ENCODE peak calls at places on chromosomes 13 and 19, in five cellular contexts. One of them, this sample, is unnamed.

GRCh38 chr13:106911020-106911419 is 343.1 kb upstream of the ARGLU1 start:
- DNase-seq in upper lobe of right lung: no peak
- DNase-seq in transverse colon: no peak
- DNase-seq in endothelial cell of umbilical vein: no peak
- DNase-seq in AG04449: no peak
- DNase-seq in this sample: no peak

GRCh38 chr13:112818698-112819045 is 128.8 kb downstream of the ATP11A start:
- DNase-seq in AG04449: no peak
- DNase-seq in endothelial cell of umbilical vein: no peak
- DNase-seq in transverse colon: no peak
- DNase-seq in upper lobe of right lung: no peak
- DNase-seq in this sample: no peak

GRCh38 chr13:87941244-87941643 is 270.1 kb downstream of the SLITRK5 start:
- DNase-seq in upper lobe of right lung: no peak
- DNase-seq in transverse colon: no peak
- DNase-seq in endothelial cell of umbilical vein: no peak
- DNase-seq in AG04449: no peak
- DNase-seq in this sample: no peak

GRCh38 chr19:12985049-12985776 is 10.1 kb upstream of the NFIX start:
- DNase-seq in endothelial cell of umbilical vein: no peak
- DNase-seq in AG04449: no peak
- DNase-seq in transverse colon: peak
- DNase-seq in upper lobe of right lung: no peak
- DNase-seq in this sample: no peak

GRCh38 chr19:4678881-4679379 is 8.8 kb upstream of the MYDGF start:
- DNase-seq in AG04449: no peak
- DNase-seq in transverse colon: no peak
- DNase-seq in upper lobe of right lung: no peak
- DNase-seq in endothelial cell of umbilical vein: peak
- DNase-seq in this sample: peak

GRCh38 chr13:97335488-97336134 is 98.4 kb upstream of the RAP2A start:
- DNase-seq in AG04449: no peak
- DNase-seq in transverse colon: no peak
- DNase-seq in endothelial cell of umbilical vein: peak
- DNase-seq in upper lobe of right lung: no peak
- DNase-seq in this sample: no peak

GRCh38 chr19:55336101-55336500 is 3.6 kb upstream of the KMT5C start:
- DNase-seq in upper lobe of right lung: no peak
- DNase-seq in transverse colon: no peak
- DNase-seq in AG04449: no peak
- DNase-seq in endothelial cell of umbilical vein: no peak
- DNase-seq in this sample: no peak

GRCh38 chr19:16581971-16582343 is 9.7 kb upstream of the SLC35E1 start:
- DNase-seq in upper lobe of right lung: no peak
- DNase-seq in AG04449: no peak
- DNase-seq in transverse colon: no peak
- DNase-seq in endothelial cell of umbilical vein: no peak
- DNase-seq in this sample: no peak

GRCh38 chr19:4597278-4597974 is 37.9 kb upstream of the SEMA6B start:
- DNase-seq in transverse colon: no peak
- DNase-seq in AG04449: no peak
- DNase-seq in endothelial cell of umbilical vein: peak
- DNase-seq in upper lobe of right lung: no peak
- DNase-seq in this sample: no peak

GRCh38 chr13:26973946-26974345 is 197.7 kb downstream of the USP12 start:
- DNase-seq in upper lobe of right lung: no peak
- DNase-seq in endothelial cell of umbilical vein: no peak
- DNase-seq in AG04449: no peak
- DNase-seq in transverse colon: no peak
- DNase-seq in this sample: no peak

GRCh38 chr19:6220385-6221191 is 59.2 kb downstream of the MLLT1 start:
- DNase-seq in upper lobe of right lung: no peak
- DNase-seq in AG04449: no peak
- DNase-seq in endothelial cell of umbilical vein: no peak
- DNase-seq in transverse colon: peak
- DNase-seq in this sample: no peak

GRCh38 chr13:66528903-66529576 is 701.1 kb downstream of the PCDH9 start:
- DNase-seq in upper lobe of right lung: no peak
- DNase-seq in AG04449: no peak
- DNase-seq in transverse colon: no peak
- DNase-seq in endothelial cell of umbilical vein: no peak
- DNase-seq in this sample: peak

GRCh38 chr19:23309926-23310325 is 59.7 kb upstream of the ZNF724 start:
- DNase-seq in transverse colon: no peak
- DNase-seq in AG04449: no peak
- DNase-seq in upper lobe of right lung: no peak
- DNase-seq in endothelial cell of umbilical vein: no peak
- DNase-seq in this sample: no peak

GRCh38 chr19:48735031-48735615 is 5.3 kb downstream of the RASIP1 start:
- DNase-seq in AG04449: no peak
- DNase-seq in transverse colon: peak
- DNase-seq in upper lobe of right lung: no peak
- DNase-seq in endothelial cell of umbilical vein: no peak
- DNase-seq in this sample: peak

GRCh38 chr13:113291997-113292862 is 4.8 kb upstream of the LAMP1 start:
- DNase-seq in AG04449: no peak
- DNase-seq in endothelial cell of umbilical vein: peak
- DNase-seq in upper lobe of right lung: peak
- DNase-seq in transverse colon: no peak
- DNase-seq in this sample: peak

GRCh38 chr13:36345438-36346221 is 564 bp downstream of the SPART start:
- DNase-seq in transverse colon: peak
- DNase-seq in AG04449: no peak
- DNase-seq in endothelial cell of umbilical vein: peak
- DNase-seq in upper lobe of right lung: peak
- DNase-seq in this sample: peak

GRCh38 chr19:47232422-47233211 is 1.6 kb upstream of the BBC3 start:
- DNase-seq in AG04449: no peak
- DNase-seq in transverse colon: peak
- DNase-seq in endothelial cell of umbilical vein: peak
- DNase-seq in upper lobe of right lung: no peak
- DNase-seq in this sample: no peak

GRCh38 chr13:27954406-27954851 is 14.7 kb downstream of the CDX2 start:
- DNase-seq in transverse colon: peak
- DNase-seq in endothelial cell of umbilical vein: peak
- DNase-seq in AG04449: no peak
- DNase-seq in upper lobe of right lung: peak
- DNase-seq in this sample: no peak

GRCh38 chr19:19663292-19664120 is at the start of gene ATP13A1:
- DNase-seq in AG04449: peak
- DNase-seq in transverse colon: peak
- DNase-seq in upper lobe of right lung: peak
- DNase-seq in endothelial cell of umbilical vein: peak
- DNase-seq in this sample: peak
- TF ChIP-seq CTCF in AG04449: peak
- TF ChIP-seq CTCF in transverse colon: no peak
- TF ChIP-seq CTCF in upper lobe of right lung: peak
- TF ChIP-seq CTCF in endothelial cell of umbilical vein: no peak
- TF ChIP-seq CTCF in this sample: peak

GRCh38 chr13:111402441-111402840 is 82.0 kb downstream of the TEX29 start:
- DNase-seq in AG04449: no peak
- DNase-seq in endothelial cell of umbilical vein: no peak
- DNase-seq in transverse colon: no peak
- DNase-seq in upper lobe of right lung: peak
- DNase-seq in this sample: no peak
- TF ChIP-seq CTCF in AG04449: no peak
- TF ChIP-seq CTCF in endothelial cell of umbilical vein: no peak
- TF ChIP-seq CTCF in transverse colon: no peak
- TF ChIP-seq CTCF in upper lobe of right lung: no peak
- TF ChIP-seq CTCF in this sample: no peak

GRCh38 chr13:70623260-70623659 is 515.0 kb upstream of the KLHL1 start:
- DNase-seq in endothelial cell of umbilical vein: peak
- DNase-seq in AG04449: no peak
- DNase-seq in upper lobe of right lung: no peak
- DNase-seq in transverse colon: no peak
- DNase-seq in this sample: peak
- TF ChIP-seq CTCF in endothelial cell of umbilical vein: no peak
- TF ChIP-seq CTCF in AG04449: no peak
- TF ChIP-seq CTCF in upper lobe of right lung: peak
- TF ChIP-seq CTCF in transverse colon: no peak
- TF ChIP-seq CTCF in this sample: peak

GRCh38 chr19:10566408-10566657 is 523 bp upstream of the KRI1 start:
- DNase-seq in transverse colon: no peak
- DNase-seq in upper lobe of right lung: no peak
- DNase-seq in endothelial cell of umbilical vein: no peak
- DNase-seq in AG04449: no peak
- DNase-seq in this sample: no peak

GRCh38 chr19:10567696-10568443 is 909 bp downstream of the CDKN2D start:
- DNase-seq in transverse colon: no peak
- DNase-seq in AG04449: no peak
- DNase-seq in upper lobe of right lung: no peak
- DNase-seq in endothelial cell of umbilical vein: no peak
- DNase-seq in this sample: peak

GRCh38 chr19:10565028-10565566 is 713 bp downstream of the KRI1 start:
- DNase-seq in transverse colon: peak
- DNase-seq in AG04449: no peak
- DNase-seq in endothelial cell of umbilical vein: peak
- DNase-seq in upper lobe of right lung: peak
- DNase-seq in this sample: peak

GRCh38 chr19:10566658-10567410 is 1.0 kb upstream of the KRI1 start:
- DNase-seq in transverse colon: peak
- DNase-seq in upper lobe of right lung: no peak
- DNase-seq in AG04449: no peak
- DNase-seq in endothelial cell of umbilical vein: no peak
- DNase-seq in this sample: no peak

GRCh38 chr19:10565567-10566407 is at the start of gene KRI1:
- DNase-seq in upper lobe of right lung: peak
- DNase-seq in endothelial cell of umbilical vein: peak
- DNase-seq in AG04449: peak
- DNase-seq in transverse colon: peak
- DNase-seq in this sample: peak
- TF ChIP-seq CTCF in upper lobe of right lung: peak
- TF ChIP-seq CTCF in endothelial cell of umbilical vein: peak
- TF ChIP-seq CTCF in AG04449: peak
- TF ChIP-seq CTCF in transverse colon: peak
- TF ChIP-seq CTCF in this sample: no peak